ENCODE peak calls at places on chromosomes 2 and 18, in five cellular contexts. M, Q, X, D and F are unnamed samples.

GRCh38 chr2:101223814-101224231 is 28.9 kb upstream of the CNOT11 start:
- DNase-seq in M (no peak), Q (no peak), X (no peak), D (no peak), F (no peak)

GRCh38 chr2:200156140-200156858 is 150.2 kb upstream of the SPATS2L start:
- DNase-seq in M (no peak), Q (no peak), X (no peak), D (peak), F (peak)

GRCh38 chr18:6775702-6776101 is 46.2 kb downstream of the ARHGAP28 start:
- DNase-seq in M (no peak), Q (no peak), X (no peak), D (no peak), F (no peak)

GRCh38 chr2:147173186-147173575 is 671.6 kb upstream of the ACVR2A start:
- DNase-seq in M (no peak), Q (no peak), X (no peak), D (peak), F (no peak)

GRCh38 chr18:70127307-70127828 is 78.1 kb downstream of the RTTN start:
- DNase-seq in M (no peak), Q (no peak), X (no peak), D (no peak), F (no peak)

GRCh38 chr2:191607101-191607500 is 70.8 kb upstream of the NABP1 start:
- DNase-seq in M (no peak), Q (no peak), X (no peak), D (peak), F (no peak)

GRCh38 chr2:71102981-71103681 is 26.9 kb downstream of the MCEE start:
- DNase-seq in M (peak), Q (no peak), X (no peak), D (peak), F (no peak)

GRCh38 chr2:205133544-205133943 is 548.8 kb upstream of the NRP2 start:
- DNase-seq in M (no peak), Q (no peak), X (no peak), D (no peak), F (no peak)

GRCh38 chr2:113977660-113978523 is 88.0 kb downstream of the ACTR3 start:
- DNase-seq in M (no peak), Q (no peak), X (peak), D (peak), F (peak)

GRCh38 chr2:126981476-126981875 is 82.8 kb downstream of the TEX51 start:
- DNase-seq in M (no peak), Q (no peak), X (no peak), D (no peak), F (peak)

GRCh38 chr2:27227501-27227900 is 10.3 kb downstream of the CAD start:
- DNase-seq in M (no peak), Q (no peak), X (no peak), D (no peak), F (no peak)

GRCh38 chr2:71235930-71236587 is 9.2 kb upstream of the PAIP2B start:
- DNase-seq in M (no peak), Q (peak), X (peak), D (peak), F (no peak)

GRCh38 chr18:61710082-61710620 is 182.7 kb downstream of the RNF152 start:
- DNase-seq in M (no peak), Q (no peak), X (no peak), D (no peak), F (no peak)

GRCh38 chr2:43082111-43082877 is 144.1 kb downstream of the ZFP36L2 start:
- DNase-seq in M (no peak), Q (no peak), X (no peak), D (no peak), F (peak)

GRCh38 chr2:9757430-9758287 is 85.6 kb upstream of the TAF1B start:
- DNase-seq in M (peak), Q (no peak), X (no peak), D (peak), F (peak)

GRCh38 chr2:147845608-147846002 is 776 bp downstream of the ACVR2A start:
- DNase-seq in M (no peak), Q (no peak), X (no peak), D (peak), F (peak)

GRCh38 chr2:173327421-173327820 is 27.3 kb upstream of the CDCA7 start:
- DNase-seq in M (no peak), Q (no peak), X (no peak), D (peak), F (no peak)

GRCh38 chr2:217065695-217066405 is 206.0 kb upstream of the TNP1 start:
- DNase-seq in M (no peak), Q (no peak), X (no peak), D (no peak), F (peak)

GRCh38 chr2:34229998-34230397 is 630.9 kb upstream of the FAM98A start:
- DNase-seq in M (no peak), Q (no peak), X (no peak), D (no peak), F (no peak)

GRCh38 chr2:229330952-229331351 is 59.9 kb upstream of the PID1 start:
- DNase-seq in M (no peak), Q (no peak), X (no peak), D (peak), F (no peak)

GRCh38 chr2:198296665-198297308 is 492.4 kb downstream of the PLCL1 start:
- DNase-seq in M (peak), Q (peak), X (peak), D (peak), F (peak)

GRCh38 chr2:27198627-27199026 is 13.2 kb upstream of the ATRAID start:
- DNase-seq in M (no peak), Q (no peak), X (no peak), D (peak), F (no peak)

GRCh38 chr18:76844144-76844543 is 21.8 kb downstream of the ZNF236 start:
- DNase-seq in M (no peak), Q (no peak), X (no peak), D (no peak), F (no peak)

GRCh38 chr2:8202139-8202538 is 479.7 kb upstream of the ID2 start:
- DNase-seq in M (no peak), Q (no peak), X (no peak), D (peak), F (no peak)

GRCh38 chr18:24321071-24321470 is 76.6 kb downstream of the OSBPL1A start:
- DNase-seq in M (no peak), Q (no peak), X (no peak), D (no peak), F (no peak)

GRCh38 chr18:32469190-32469611 is 1.5 kb downstream of the GAREM1 start:
- DNase-seq in M (no peak), Q (no peak), X (peak), D (peak), F (peak)

GRCh38 chr18:74589021-74589420 is 8.6 kb upstream of the ZNF407 start:
- DNase-seq in M (no peak), Q (no peak), X (no peak), D (peak), F (peak)

GRCh38 chr2:54432181-54433020 is 23.7 kb upstream of the SPTBN1 start:
- DNase-seq in M (no peak), Q (no peak), X (no peak), D (no peak), F (no peak)

DNA sequence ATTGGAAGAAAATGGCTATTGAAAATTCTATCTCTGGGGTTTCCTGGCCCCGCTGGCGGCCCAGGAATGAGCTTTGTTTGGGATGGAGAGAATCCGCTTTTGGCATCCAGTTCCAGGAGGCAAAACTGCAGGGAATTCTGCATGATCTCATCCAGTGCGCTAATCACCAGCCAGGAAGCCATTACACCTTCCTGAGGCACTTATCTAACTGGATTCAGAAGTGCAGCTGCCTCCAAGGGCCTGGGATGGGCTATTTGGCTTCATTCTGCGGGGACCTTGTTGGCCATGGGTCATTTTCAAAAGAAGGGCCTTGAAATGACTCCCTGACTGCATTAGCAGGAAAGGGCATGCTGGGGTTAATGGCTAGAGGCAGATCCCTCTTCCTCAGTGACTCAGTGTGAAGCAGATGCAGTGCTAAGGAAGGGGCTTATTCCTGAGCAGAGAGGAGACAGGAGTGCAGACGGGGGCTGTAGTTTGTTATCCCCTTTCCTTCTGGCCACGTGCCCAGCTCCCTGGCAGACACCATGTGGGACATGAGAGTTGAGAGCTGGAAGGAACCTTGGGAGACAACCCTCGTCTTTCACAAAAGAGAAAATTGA is 161.6 kb downstream of the PRKCE start:
- DNase-seq in M (no peak), Q (no peak), X (no peak), D (peak), F (peak)
- H2BK12ac ChIP-seq in M (no peak), Q (no peak), X (peak), D (no peak), F (no peak)

DNA sequence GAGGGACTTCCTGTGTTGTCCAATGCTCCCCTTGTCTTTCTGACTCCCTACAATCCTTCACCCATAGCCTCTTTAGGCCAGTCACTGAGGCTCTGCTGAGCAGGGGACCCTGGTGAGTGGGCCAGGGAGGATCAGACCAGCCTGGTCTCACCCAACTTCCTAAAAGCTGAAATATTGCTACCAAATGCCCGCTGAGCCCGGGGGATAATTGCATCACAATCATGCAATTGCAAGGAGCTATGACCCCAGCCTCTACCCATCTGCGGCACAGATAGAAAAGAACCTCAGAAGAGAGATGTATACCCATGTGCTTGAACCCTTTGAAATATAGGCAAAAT is 3.7 kb upstream of the SP100 start:
- DNase-seq in M (no peak), Q (no peak), X (no peak), D (no peak), F (no peak)
- H2AK5ac ChIP-seq in M (no peak), Q (no peak), X (no peak), D (no peak), F (no peak)

DNA sequence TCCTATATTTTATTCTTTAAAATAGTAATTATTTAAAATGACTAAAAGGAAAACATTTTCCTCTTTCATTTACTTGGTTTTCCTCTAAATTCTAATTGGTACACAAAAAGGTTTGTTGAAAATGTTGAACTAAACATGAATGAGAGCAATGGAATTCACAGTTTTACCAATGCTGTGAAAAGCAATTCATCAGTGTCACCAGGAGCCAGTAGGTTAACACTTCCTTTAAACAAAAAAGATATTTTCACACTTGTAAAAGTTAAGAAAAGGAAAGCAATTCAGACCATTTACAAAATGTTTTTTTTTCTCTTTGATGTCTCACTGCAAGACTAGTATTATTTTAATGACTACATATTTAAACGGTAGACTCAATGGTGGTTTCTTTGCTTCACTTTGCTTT is 341.6 kb downstream of the RIT2 start:
- DNase-seq in M (no peak), Q (no peak), X (no peak), D (no peak), F (peak)
- H2BK5ac ChIP-seq in M (no peak), Q (no peak), X (no peak), D (no peak), F (no peak)

DNA sequence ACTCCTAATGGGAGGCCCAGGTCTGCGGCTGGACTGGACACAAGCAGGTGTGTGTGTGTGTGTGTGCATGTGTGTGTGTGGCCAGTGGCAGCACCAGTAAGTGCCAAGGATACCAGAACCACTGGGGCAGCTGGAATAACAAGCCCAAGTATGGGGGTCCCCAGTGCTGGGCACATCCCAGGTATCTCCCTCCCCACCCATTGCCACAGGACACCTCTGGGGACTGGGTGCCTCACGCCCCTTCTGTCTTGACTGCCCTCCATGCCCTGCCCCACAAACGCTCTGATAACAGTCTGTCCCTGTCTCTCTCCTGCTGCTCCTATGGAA is 9.0 kb downstream of the SPEG start:
- DNase-seq in M (no peak), Q (no peak), X (no peak), D (no peak), F (no peak)
- H2BK12ac ChIP-seq in M (no peak), Q (no peak), X (no peak), D (no peak), F (no peak)

DNA sequence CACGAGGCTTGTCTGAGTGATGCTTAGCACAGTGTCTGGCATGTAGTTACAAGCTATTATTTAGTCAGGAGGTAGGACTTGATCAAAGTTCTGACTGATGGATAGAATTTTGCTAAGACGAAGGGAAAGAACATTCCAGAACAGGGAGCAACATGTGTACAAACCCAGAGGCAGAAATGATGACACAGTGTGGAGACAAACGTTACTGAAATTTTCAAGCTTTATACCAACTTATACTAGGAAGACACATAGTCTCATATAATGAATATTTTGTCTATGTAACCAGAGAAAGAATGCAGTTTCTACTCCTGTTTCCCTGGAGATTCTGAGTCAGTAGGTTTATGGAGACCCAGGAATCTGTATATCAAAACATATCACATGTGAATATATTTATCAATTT is 123.4 kb downstream of the FAM124B start:
- DNase-seq in M (no peak), Q (no peak), X (no peak), D (no peak), F (no peak)
- H2AK5ac ChIP-seq in M (no peak), Q (no peak), X (no peak), D (no peak), F (no peak)

GRCh38 chr18:22668496-22668895 is 250.8 kb upstream of the CTAGE1 start:
- DNase-seq in M (no peak), Q (no peak), X (no peak), D (peak), F (peak)
- H2BK5ac ChIP-seq in M (no peak), Q (no peak), X (no peak), D (no peak), F (no peak)